ENCODE peak calls at places on chromosomes 7 and 10, in nine cellular contexts. K is CD8-positive, alpha-beta T cell; M is heart right ventricle; E is heart left ventricle; D is tibial nerve; J is ovary; G is tibial artery; A is Peyer's patch; V is cardiac muscle cell. N is an unnamed sample.

GRCh38 chr7:156069897-156070296 is 257.6 kb upstream of the SHH start:
- DNase-seq in K (no peak), M (no peak), E (no peak), D (no peak), J (no peak), G (no peak), A (no peak), V (no peak), N (no peak)

GRCh38 chr10:3008518-3009195 is 58.7 kb upstream of the PFKP start:
- DNase-seq in K (no peak), M (no peak), E (no peak), D (no peak), J (no peak), G (no peak), A (no peak), V (no peak), N (no peak)

GRCh38 chr10:30581779-30582380 is 47.7 kb downstream of the LYZL2 start:
- DNase-seq in K (peak; percentile 16), M (no peak), E (no peak), D (no peak), J (peak; percentile 37), G (no peak), A (no peak), V (peak; percentile 74), N (no peak)

GRCh38 chr10:102795453-102796406 is 41.5 kb downstream of the CYP17A1 start:
- DNase-seq in K (no peak), M (no peak), E (no peak), D (no peak), J (no peak), G (no peak), A (no peak), V (no peak), N (no peak)

GRCh38 chr10:33111652-33112051 is 153.6 kb upstream of the ITGB1 start:
- DNase-seq in K (no peak), M (no peak), E (no peak), D (no peak), J (no peak), G (no peak), A (no peak), V (no peak), N (no peak)

GRCh38 chr7:5552123-5552522 is 128.5 kb upstream of the TNRC18 start:
- DNase-seq in K (no peak), M (no peak), E (no peak), D (no peak), J (no peak), G (no peak), A (no peak), V (no peak), N (no peak)

GRCh38 chr7:79984210-79984609 is 150.4 kb upstream of the GNAI1 start:
- DNase-seq in K (no peak), M (no peak), E (no peak), D (no peak), J (no peak), G (no peak), A (no peak), V (no peak), N (no peak)

GRCh38 chr10:10438335-10439123 is 579.1 kb upstream of the CELF2 start:
- DNase-seq in K (no peak), M (no peak), E (no peak), D (no peak), J (no peak), G (no peak), A (no peak), V (peak; percentile 21), N (no peak)

GRCh38 chr7:20083781-20084180 is 133.4 kb downstream of the MACC1 start:
- DNase-seq in K (no peak), M (no peak), E (no peak), D (no peak), J (peak; percentile 36), G (no peak), A (no peak), V (peak; percentile 71), N (no peak)

GRCh38 chr7:149880871-149881301 is 7.1 kb downstream of the ATP6V0E2 start:
- DNase-seq in K (no peak), M (peak; percentile 76), E (peak; percentile 79), D (no peak), J (no peak), G (no peak), A (no peak), V (peak; percentile 14), N (no peak)

GRCh38 chr7:31935115-31935514 is 135.1 kb downstream of the PDE1C start:
- DNase-seq in K (no peak), M (no peak), E (no peak), D (no peak), J (no peak), G (no peak), A (no peak), V (no peak), N (no peak)

GRCh38 chr10:84140036-84140379 is 699 bp downstream of the GHITM start:
- DNase-seq in K (no peak), M (no peak), E (no peak), D (no peak), J (peak; percentile 19), G (no peak), A (no peak), V (peak; percentile 33), N (no peak)

GRCh38 chr10:50541921-50542320 is 81.8 kb downstream of the SGMS1 start:
- DNase-seq in K (no peak), M (no peak), E (no peak), D (no peak), J (no peak), G (no peak), A (no peak), V (no peak), N (no peak)

GRCh38 chr10:62095341-62096071 is 173.1 kb downstream of the RTKN2 start:
- DNase-seq in K (no peak), M (no peak), E (no peak), D (no peak), J (no peak), G (no peak), A (no peak), V (peak; percentile 80), N (no peak)

GRCh38 chr7:73827568-73828106 is 3.2 kb upstream of the CLDN4 start:
- DNase-seq in K (no peak), M (no peak), E (peak; percentile 61), D (no peak), J (no peak), G (no peak), A (peak; percentile 91), V (no peak), N (no peak)

GRCh38 chr7:85289279-85289678 is 102.4 kb upstream of the SEMA3D start:
- DNase-seq in K (no peak), M (no peak), E (no peak), D (no peak), J (no peak), G (no peak), A (no peak), V (no peak), N (no peak)

GRCh38 chr10:63240807-63241206 is 107.7 kb downstream of the NRBF2 start:
- DNase-seq in K (no peak), M (no peak), E (no peak), D (no peak), J (no peak), G (no peak), A (no peak), V (peak; percentile 38), N (no peak)
- H3K27ac ChIP-seq in K (no peak overlapping the region), M (peak overlapping the region; percentile 52), E (no peak overlapping the region), D (no peak overlapping the region), J (no peak overlapping the region), G (no peak overlapping the region), A (peak overlapping the region; percentile 60), V (no peak overlapping the region), N (no peak overlapping the region)

DNA sequence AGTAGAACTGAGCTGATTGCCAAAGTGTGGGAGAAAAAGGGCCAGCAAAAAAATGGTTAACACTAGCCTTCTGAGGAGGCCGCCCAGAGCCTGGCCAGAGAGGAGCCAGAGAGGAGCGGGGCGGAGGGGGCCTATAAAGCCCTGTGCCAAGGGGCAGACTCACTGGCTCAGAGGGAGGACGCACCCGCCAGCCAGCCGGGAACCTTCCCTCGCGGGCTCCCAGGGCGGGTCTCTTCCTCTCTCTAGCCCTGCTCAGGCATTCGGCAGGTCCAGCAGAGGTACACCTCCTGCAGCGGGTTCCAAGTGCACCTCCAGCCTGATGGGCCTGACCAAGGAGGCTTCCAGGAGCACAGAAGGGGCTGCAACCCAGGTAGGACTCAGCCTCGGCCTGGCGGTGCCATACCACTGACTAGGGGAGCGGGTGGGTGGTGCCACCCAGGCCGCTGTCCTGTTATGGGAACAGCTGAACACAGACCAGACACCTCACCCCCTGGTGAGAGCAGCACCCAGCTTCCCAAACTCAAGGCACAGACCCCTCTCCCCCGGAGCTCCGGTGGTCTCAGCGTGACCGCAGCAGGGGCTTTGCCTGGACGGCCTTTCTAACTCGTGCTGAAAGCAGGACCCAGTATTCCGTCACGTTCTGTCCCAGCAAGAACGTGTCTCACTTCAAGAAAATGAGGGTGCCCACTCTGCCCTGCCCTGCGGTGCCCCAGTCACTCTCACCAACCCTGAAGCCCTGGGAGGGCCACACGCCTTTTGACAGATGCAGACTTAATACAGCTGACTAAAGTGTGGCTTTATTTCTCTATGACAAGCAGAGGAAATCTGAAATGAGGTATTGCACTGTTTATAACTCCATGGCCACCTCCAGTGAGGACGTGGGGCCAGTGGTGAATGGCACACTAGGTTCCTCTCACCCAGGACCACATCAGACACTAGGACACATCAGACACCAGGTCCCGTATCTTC is at the start of gene GPER1:
- DNase-seq in K (no peak), M (peak; percentile 66), E (no peak), D (peak; percentile 32), J (peak; percentile 52), G (peak; percentile 83), A (peak; percentile 74), V (peak; percentile 59), N (peak; percentile 25)
- H3K4me3 ChIP-seq in K (peak within 1 kb of the TSS; percentile 58), M (peak within 1 kb of the TSS; percentile 32), E (peak within 1 kb of the TSS; percentile 64), D (peak within 1 kb of the TSS; percentile 54), J (peak within 1 kb of the TSS; percentile 40), G (peak within 1 kb of the TSS; percentile 53), A (peak within 1 kb of the TSS; percentile 23), V (peak within 1 kb of the TSS; percentile 7), N (peak within 1 kb of the TSS; percentile 67)

DNA sequence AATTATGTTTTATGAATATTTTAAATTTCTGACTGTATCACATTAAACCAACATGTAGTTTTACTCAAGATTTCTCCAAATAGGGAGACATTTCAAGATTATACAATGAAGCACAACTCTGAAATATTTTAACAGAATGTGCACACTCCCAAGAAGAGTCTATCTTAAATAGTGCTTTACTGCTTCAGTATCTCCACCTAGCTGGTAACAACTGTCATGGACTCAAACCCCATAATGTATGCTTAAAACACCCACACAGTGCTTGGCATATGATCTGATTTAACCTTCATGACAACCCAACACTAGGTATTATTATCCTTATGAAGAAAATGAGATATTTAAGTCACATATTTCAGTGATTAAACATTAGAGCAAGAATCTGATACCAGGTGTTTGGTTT is 45.9 kb downstream of the ASZ1 start:
- DNase-seq in K (no peak), M (no peak), E (no peak), D (no peak), J (no peak), G (no peak), A (no peak), V (no peak), N (no peak)
- TF ChIP-seq CTCF in K (no peak), M (no peak), E (no peak), D (no peak), J (no peak), G (no peak), A (no peak), V (no peak), N (no peak)

DNA sequence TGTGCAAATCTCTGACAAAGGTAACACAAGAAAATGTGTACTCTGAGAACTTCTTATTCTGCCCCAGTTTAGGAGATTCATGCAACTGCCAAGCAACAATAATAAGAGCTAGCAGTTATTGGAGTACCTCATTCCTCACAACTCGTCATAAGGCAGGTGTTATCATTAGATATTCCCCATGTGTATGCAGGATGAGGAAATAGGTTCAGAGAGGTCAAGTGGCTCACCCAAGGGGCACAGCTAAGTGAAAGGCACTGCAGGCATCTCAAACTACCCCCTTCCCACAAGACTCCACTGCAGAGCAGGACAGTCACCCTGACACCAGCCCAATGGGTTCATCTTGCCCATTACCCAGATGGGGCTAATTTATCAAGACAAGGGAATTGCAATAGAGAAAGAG is 1.3 kb upstream of the GSTK1 start:
- DNase-seq in K (no peak), M (no peak), E (no peak), D (no peak), J (no peak), G (no peak), A (no peak), V (no peak), N (no peak)
- H3K27ac ChIP-seq in K (no peak overlapping the region), M (no peak overlapping the region), E (no peak overlapping the region), D (no peak overlapping the region), J (no peak overlapping the region), G (no peak overlapping the region), A (no peak overlapping the region), V (no peak overlapping the region), N (no peak overlapping the region)

N was measured in thoracic aorta.